ENCODE peak calls at places on chromosomes 2 and 18, in six cellular contexts. Q is psoas muscle, M is HFF-Myc, N is astrocyte of the spinal cord, F is epithelial cell of esophagus, D is IMR-90. T is an unnamed sample.

GRCh38 chr2:54768772-54769428 is 45.4 kb downstream of the EML6 start:
- DNase-seq in Q (no peak), M (no peak), N (no peak), F (no peak), D (no peak), T (no peak)

GRCh38 chr18:31171159-31171839 is 8.6 kb upstream of the DSC1 start:
- DNase-seq in Q (no peak), M (no peak), N (no peak), F (no peak), D (no peak), T (no peak)

GRCh38 chr2:98709530-98709929 is 21.4 kb downstream of the MGAT4A start:
- DNase-seq in Q (no peak), M (no peak), N (no peak), F (no peak), D (no peak), T (no peak)

GRCh38 chr18:66792466-66792865 is 188.6 kb upstream of the CDH19 start:
- DNase-seq in Q (no peak), M (no peak), N (no peak), F (peak; percentile 70), D (no peak), T (peak; percentile 69)

GRCh38 chr2:241161646-241162281 is 11.5 kb downstream of the PPP1R7 start:
- DNase-seq in Q (peak; percentile 89), M (peak; percentile 49), N (peak; percentile 86), F (peak; percentile 10), D (peak; percentile 87), T (peak; percentile 94)

GRCh38 chr2:74496997-74497776 is 2.2 kb downstream of the LBX2 start:
- DNase-seq in Q (no peak), M (no peak), N (no peak), F (no peak), D (no peak), T (no peak)

GRCh38 chr18:44502790-44503189 is 177.9 kb upstream of the SETBP1 start:
- DNase-seq in Q (no peak), M (no peak), N (no peak), F (no peak), D (no peak), T (no peak)

GRCh38 chr2:163736433-163737168 is 793 bp upstream of the FIGN start:
- DNase-seq in Q (peak; percentile 55), M (no peak), N (peak; percentile 48), F (peak; percentile 35), D (no peak), T (peak; percentile 46)

GRCh38 chr2:20129320-20130274 is 78.2 kb upstream of the LAPTM4A start:
- DNase-seq in Q (no peak), M (no peak), N (no peak), F (no peak), D (no peak), T (no peak)

GRCh38 chr2:119301413-119301812 is 65.2 kb downstream of the C2orf76 start:
- DNase-seq in Q (no peak), M (no peak), N (peak; percentile 80), F (no peak), D (peak; percentile 36), T (peak; percentile 12)

GRCh38 chr2:218270721-218271486 is 585 bp downstream of the PNKD start:
- DNase-seq in Q (no peak), M (no peak), N (no peak), F (no peak), D (no peak), T (no peak)

GRCh38 chr18:56298935-56299334 is 339.5 kb downstream of the TXNL1 start:
- DNase-seq in Q (no peak), M (no peak), N (peak; percentile 52), F (peak; percentile 80), D (peak; percentile 62), T (peak; percentile 70)

GRCh38 chr2:215626812-215627281 is 191.0 kb upstream of the FN1 start:
- DNase-seq in Q (no peak), M (no peak), N (peak; percentile 79), F (no peak), D (no peak), T (peak; percentile 69)

GRCh38 chr2:70957838-70958237 is 20.6 kb upstream of the ANKRD53 start:
- DNase-seq in Q (no peak), M (no peak), N (no peak), F (no peak), D (no peak), T (no peak)

GRCh38 chr2:164992818-164993217 is 37.5 kb upstream of the SLC38A11 start:
- DNase-seq in Q (no peak), M (peak; percentile 85), N (peak; percentile 86), F (peak; percentile 95), D (peak; percentile 89), T (peak; percentile 87)

GRCh38 chr18:26135563-26135962 is 1.9 kb downstream of the PSMA8 start:
- DNase-seq in Q (no peak), M (no peak), N (no peak), F (no peak), D (no peak), T (no peak)

GRCh38 chr18:73168171-73168570 is 300.4 kb upstream of the NETO1 start:
- DNase-seq in Q (no peak), M (no peak), N (no peak), F (peak; percentile 27), D (no peak), T (no peak)

GRCh38 chr2:170467568-170468422 is 247.3 kb upstream of the SP5 start:
- DNase-seq in Q (no peak), M (no peak), N (no peak), F (no peak), D (no peak), T (peak; percentile 42)

GRCh38 chr2:214169736-214170135 is 241.1 kb upstream of the VWC2L start:
- DNase-seq in Q (no peak), M (peak; percentile 4), N (peak; percentile 43), F (no peak), D (peak; percentile 43), T (no peak)

GRCh38 chr2:85032621-85033020 is 61.7 kb downstream of the KCMF1 start:
- DNase-seq in Q (no peak), M (no peak), N (no peak), F (no peak), D (peak; percentile 27), T (peak; percentile 51)

GRCh38 chr2:191245869-191246531 is 796 bp downstream of the MYO1B start:
- DNase-seq in Q (peak; percentile 59), M (no peak), N (peak; percentile 77), F (peak; percentile 78), D (peak; percentile 75), T (peak; percentile 63)

GRCh38 chr2:215556979-215557378 is 121.1 kb upstream of the FN1 start:
- DNase-seq in Q (no peak), M (no peak), N (no peak), F (peak; percentile 40), D (peak; percentile 51), T (peak; percentile 67)

GRCh38 chr2:231467016-231467545 is 2.8 kb upstream of the NCL start:
- DNase-seq in Q (no peak), M (no peak), N (no peak), F (no peak), D (no peak), T (no peak)

GRCh38 chr2:9508934-9509333 is 34.6 kb downstream of the IAH1 start:
- DNase-seq in Q (no peak), M (no peak), N (no peak), F (no peak), D (no peak), T (no peak)

GRCh38 chr2:191637182-191638078 is 40.5 kb upstream of the NABP1 start:
- DNase-seq in Q (no peak), M (no peak), N (peak; percentile 53), F (peak; percentile 92), D (peak; percentile 71), T (peak; percentile 45)

GRCh38 chr2:204544961-204545860 is at the start of gene PARD3B:
- DNase-seq in Q (peak; percentile 66), M (no peak), N (peak; percentile 66), F (peak; percentile 65), D (peak; percentile 62), T (peak; percentile 65)

GRCh38 chr2:98747888-98748287 is 17.0 kb upstream of the MGAT4A start:
- DNase-seq in Q (no peak), M (no peak), N (no peak), F (no peak), D (no peak), T (no peak)

GRCh38 chr2:213261715-213262114 is 22.5 kb upstream of the SPAG16 start:
- DNase-seq in Q (no peak), M (no peak), N (no peak), F (no peak), D (no peak), T (no peak)

GRCh38 chr2:11657646-11658045 is 12.3 kb downstream of the NTSR2 start:
- DNase-seq in Q (no peak), M (no peak), N (no peak), F (no peak), D (no peak), T (no peak)

GRCh38 chr2:96163768-96164429 is 18.7 kb upstream of the DUSP2 start:
- DNase-seq in Q (no peak), M (no peak), N (no peak), F (no peak), D (no peak), T (no peak)

GRCh38 chr2:187550797-187551306 is 3.4 kb downstream of the TFPI start:
- DNase-seq in Q (no peak), M (no peak), N (no peak), F (no peak), D (no peak), T (no peak)
- H3K4me3 ChIP-seq in Q (peak overlapping the region; percentile 72), M (no peak overlapping the region), N (no peak overlapping the region), F (no peak overlapping the region), D (peak overlapping the region; percentile 16), T (peak overlapping the region; percentile 68)

GRCh38 chr18:59211629-59212028 is 8.3 kb upstream of the GRP start:
- DNase-seq in Q (no peak), M (no peak), N (no peak), F (no peak), D (no peak), T (no peak)
- TF ChIP-seq CTCF in Q (no peak), M (no peak), N (no peak), F (no peak), D (no peak), T (no peak)

DNA sequence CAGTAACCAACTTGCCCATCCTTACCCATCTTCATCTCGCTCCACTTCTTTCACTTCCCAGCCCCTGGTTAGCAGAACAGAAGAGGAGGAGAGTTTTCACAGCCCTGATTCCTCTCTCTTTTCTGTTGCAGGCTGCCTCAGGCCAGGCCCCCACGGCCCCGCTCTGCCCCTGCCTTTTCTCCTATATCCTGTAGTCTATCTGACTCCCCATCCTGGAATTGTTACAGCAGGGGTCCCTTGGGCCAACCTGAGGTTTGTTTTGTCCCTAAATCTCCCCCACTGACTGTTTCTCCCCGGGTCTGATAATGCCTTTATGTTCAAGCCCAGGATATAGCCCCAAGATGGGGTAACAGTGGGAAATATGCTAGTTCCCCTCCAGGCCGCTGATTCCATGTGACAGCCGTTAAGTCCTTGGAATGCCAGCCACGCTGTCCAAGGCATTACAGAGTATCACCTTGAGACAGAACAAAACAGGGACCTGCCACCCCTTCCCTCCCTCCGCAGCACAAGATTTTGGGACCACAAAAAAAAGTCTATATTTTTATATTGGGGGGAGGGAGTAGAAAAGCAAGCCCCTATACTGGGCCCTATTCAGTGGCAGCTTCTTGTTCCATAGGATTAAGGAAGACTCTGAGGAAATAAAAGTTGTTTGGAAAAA is 1.4 kb downstream of the OST4 start:
- DNase-seq in Q (no peak), M (no peak), N (no peak), F (no peak), D (no peak), T (no peak)
- H3K4me3 ChIP-seq in Q (peak overlapping the region; percentile 90), M (peak overlapping the region; percentile 98), N (peak overlapping the region; percentile 99), F (peak overlapping the region; percentile 99), D (peak overlapping the region; percentile 86), T (peak overlapping the region; percentile 96)

GRCh38 chr2:17470855-17471641 is 47.2 kb downstream of the RAD51AP2 start:
- DNase-seq in Q (no peak), M (no peak), N (peak; percentile 75), F (peak; percentile 66), D (peak; percentile 40), T (peak; percentile 74)
- TF ChIP-seq CTCF in Q (peak; percentile 44), M (peak; percentile 40), N (peak; percentile 54), F (peak; percentile 70), D (peak; percentile 45), T (peak; percentile 59)